ENCODE peak calls at places on chromosomes 3 and 15, in seven cellular contexts. N is left lung, R is GM12865, S is IMR-90, V is GM20000, Y is A549, H is PC-3. W is an unnamed sample.

GRCh38 chr3:51748327-51748726 is 30.7 kb downstream of the IQCF6 start:
- DNase-seq in N (no peak), R (no peak), S (no peak), V (no peak), Y (no peak), H (no peak), W (no peak)

GRCh38 chr3:149005424-149005823 is 14.1 kb downstream of the GYG1 start:
- DNase-seq in N (no peak), R (no peak), S (peak; percentile 72), V (no peak), Y (no peak), H (no peak), W (no peak)

GRCh38 chr3:167651820-167652219 is 1.9 kb downstream of the WDR49 start:
- DNase-seq in N (no peak), R (no peak), S (no peak), V (no peak), Y (no peak), H (no peak), W (no peak)

GRCh38 chr3:127299276-127299675 is 11.4 kb upstream of the PRR20G start:
- DNase-seq in N (no peak), R (no peak), S (no peak), V (no peak), Y (no peak), H (no peak), W (no peak)

GRCh38 chr3:9165441-9165840 is 84.0 kb downstream of the SRGAP3 start:
- DNase-seq in N (no peak), R (no peak), S (no peak), V (no peak), Y (no peak), H (no peak), W (no peak)

GRCh38 chr3:48445277-48445882 is 1.2 kb upstream of the ATRIP start:
- DNase-seq in N (no peak), R (no peak), S (no peak), V (no peak), Y (no peak), H (peak; percentile 38), W (no peak)

GRCh38 chr3:20128378-20128777 is 57.6 kb downstream of the SGO1 start:
- DNase-seq in N (no peak), R (no peak), S (no peak), V (no peak), Y (no peak), H (no peak), W (no peak)

GRCh38 chr15:74817370-74817737 is 4.7 kb downstream of the LMAN1L start:
- DNase-seq in N (no peak), R (peak; percentile 50), S (peak; percentile 16), V (no peak), Y (no peak), H (peak; percentile 75), W (no peak)

GRCh38 chr15:55434989-55435825 is 26.9 kb downstream of the PIERCE2 start:
- DNase-seq in N (no peak), R (peak; percentile 64), S (peak; percentile 64), V (peak; percentile 54), Y (peak; percentile 71), H (peak; percentile 68), W (no peak)

GRCh38 chr3:11282250-11283125 is 10.3 kb downstream of the ATG7 start:
- DNase-seq in N (no peak), R (no peak), S (peak; percentile 59), V (no peak), Y (no peak), H (no peak), W (no peak)

DNA sequence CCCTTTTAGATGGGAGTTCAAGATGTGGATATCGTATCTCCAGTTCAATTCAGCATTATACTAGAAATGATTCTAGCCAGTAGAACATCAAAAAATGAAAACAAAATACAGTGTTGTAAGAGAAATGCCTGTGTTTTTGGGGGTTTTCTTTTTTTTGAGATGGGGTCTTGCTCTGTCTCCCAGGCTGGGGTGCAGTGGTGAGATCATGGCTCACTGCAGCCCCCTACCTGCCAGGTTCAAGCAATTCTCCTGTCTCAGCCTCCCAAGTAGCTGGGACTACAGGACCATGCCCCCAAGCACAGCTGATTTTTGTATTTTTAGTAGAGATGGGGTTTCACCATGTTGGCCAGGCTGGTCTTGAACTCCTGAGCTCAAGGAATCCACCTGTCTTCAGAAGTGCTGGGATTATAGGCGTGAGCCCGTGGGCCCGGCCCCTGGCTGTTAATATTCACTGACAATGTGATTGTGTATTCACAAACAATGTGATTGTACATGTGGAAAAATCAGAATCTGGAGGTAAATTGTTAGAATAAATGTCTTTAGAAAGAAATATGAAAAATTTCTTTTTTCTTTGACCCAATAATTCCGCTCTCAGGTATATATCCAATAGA is 59.0 kb downstream of the ARIH1 start:
- DNase-seq in N (no peak), R (peak; percentile 8), S (no peak), V (no peak), Y (peak; percentile 26), H (no peak), W (peak; percentile 34)
- TF ChIP-seq CTCF in N (peak; percentile 27), R (peak; percentile 28), S (no peak), V (peak; percentile 51), Y (peak; percentile 59), H (peak; percentile 59), W (peak; percentile 28)

GRCh38 chr3:183502782-183503181 is 52.7 kb downstream of the KLHL6 start:
- DNase-seq in N (no peak), R (no peak), S (no peak), V (no peak), Y (peak; percentile 14), H (peak; percentile 52), W (no peak)
- TF ChIP-seq CTCF in N (peak; percentile 13), R (no peak), S (no peak), V (no peak), Y (peak; percentile 38), H (peak; percentile 60), W (no peak)

DNA sequence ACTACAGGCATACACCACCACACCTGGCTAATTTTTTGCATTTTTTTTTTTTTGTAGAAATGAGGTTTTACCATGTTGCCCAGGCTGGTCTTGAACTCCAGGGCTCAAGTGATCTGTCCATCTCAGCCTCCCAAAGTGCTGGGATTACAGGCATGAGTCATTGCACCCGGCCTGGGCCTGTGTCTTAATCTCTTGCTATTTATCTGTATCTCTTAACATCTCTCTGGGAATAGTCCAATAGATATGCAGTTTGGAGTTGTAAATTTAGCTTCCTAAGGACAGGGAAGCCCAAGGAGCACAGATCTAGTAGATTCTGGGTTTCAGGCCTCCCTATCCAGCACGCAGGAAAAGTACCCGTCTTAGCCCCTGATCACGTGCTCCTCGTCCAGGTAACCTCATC is 12.5 kb upstream of the CTDSPL start:
- DNase-seq in N (no peak), R (no peak), S (no peak), V (no peak), Y (no peak), H (no peak), W (no peak)
- TF ChIP-seq CTCF in N (no peak), R (no peak), S (no peak), V (no peak), Y (no peak), H (no peak), W (no peak)

GRCh38 chr15:51833782-51834181 is 4.3 kb downstream of the TMOD3 start:
- DNase-seq in N (no peak), R (no peak), S (peak; percentile 49), V (no peak), Y (no peak), H (peak; percentile 42), W (no peak)

GRCh38 chr15:51830279-51830806 is 890 bp downstream of the TMOD3 start:
- DNase-seq in N (no peak), R (peak; percentile 37), S (peak; percentile 51), V (peak; percentile 33), Y (no peak), H (peak; percentile 36), W (no peak)

GRCh38 chr15:51828621-51829359 is 663 bp upstream of the TMOD3 start:
- DNase-seq in N (no peak), R (no peak), S (peak; percentile 28), V (no peak), Y (peak; percentile 53), H (peak; percentile 88), W (no peak)

GRCh38 chr15:51825701-51826100 is 3.8 kb upstream of the TMOD3 start:
- DNase-seq in N (no peak), R (no peak), S (no peak), V (no peak), Y (no peak), H (peak; percentile 62), W (no peak)

DNA sequence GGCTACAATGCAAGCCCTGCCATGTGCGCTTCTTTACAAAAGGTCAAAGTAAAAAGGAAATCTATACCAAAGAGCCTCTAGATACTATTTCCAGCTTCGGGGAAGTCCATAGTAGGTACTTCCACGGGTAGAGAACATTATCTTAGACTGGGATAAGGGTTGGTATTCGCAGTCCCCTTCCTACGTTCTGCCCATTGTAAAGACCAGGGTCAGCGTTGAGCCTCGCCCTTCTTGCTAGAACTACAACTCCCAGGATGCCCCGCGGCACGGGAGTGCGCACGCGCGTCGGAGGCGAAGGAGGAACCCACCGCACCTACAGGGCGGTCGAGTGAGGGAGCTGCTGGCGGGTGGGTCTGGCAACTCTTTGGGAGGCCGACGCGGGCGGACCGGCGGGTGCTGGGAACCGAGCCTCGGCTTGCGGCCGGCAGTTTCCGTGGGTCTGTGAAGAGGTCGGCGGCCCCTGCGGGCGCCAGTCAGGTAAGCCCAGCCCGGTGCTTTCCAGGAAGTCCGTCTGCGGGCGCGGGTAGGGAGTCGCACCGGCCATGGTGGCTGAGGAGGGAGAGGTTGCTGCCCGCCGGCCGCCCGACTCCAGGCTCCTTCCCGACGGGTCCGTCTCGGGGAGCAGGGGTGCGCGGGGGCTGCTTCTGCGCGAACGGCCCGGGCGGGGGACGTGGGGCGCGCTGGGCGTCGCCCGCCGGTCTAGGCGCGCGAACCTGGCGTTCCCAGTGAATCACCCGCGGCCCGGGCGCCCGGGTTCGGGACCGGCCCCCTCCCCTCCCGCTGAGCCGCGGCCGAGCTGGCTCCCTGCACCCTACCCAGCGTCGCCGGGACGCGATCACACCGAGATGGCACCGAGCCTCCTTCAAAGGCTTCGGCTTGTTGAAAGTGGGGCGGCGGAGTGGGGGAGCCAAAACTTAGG is at the start of gene TMOD3:
- DNase-seq in N (peak; percentile 98), R (peak; percentile 94), S (peak; percentile 87), V (peak; percentile 97), Y (peak; percentile 95), H (peak; percentile 88), W (peak; percentile 92)
- TF ChIP-seq CTCF in N (no peak), R (no peak), S (no peak), V (no peak), Y (no peak), H (no peak), W (no peak)

GRCh38 chr15:78565951-78566774 is 843 bp downstream of the CHRNA5 start:
- DNase-seq in N (no peak), R (peak; percentile 26), S (peak; percentile 3), V (peak; percentile 51), Y (peak; percentile 55), H (peak; percentile 56), W (peak; percentile 5)
- TF ChIP-seq CTCF in N (no peak), R (peak; percentile 9), S (no peak), V (no peak), Y (peak; percentile 7), H (peak; percentile 25), W (no peak)

GRCh38 chr3:22091329-22091728 is 340.3 kb upstream of the ZNF385D start:
- DNase-seq in N (no peak), R (no peak), S (no peak), V (no peak), Y (no peak), H (no peak), W (no peak)

DNA sequence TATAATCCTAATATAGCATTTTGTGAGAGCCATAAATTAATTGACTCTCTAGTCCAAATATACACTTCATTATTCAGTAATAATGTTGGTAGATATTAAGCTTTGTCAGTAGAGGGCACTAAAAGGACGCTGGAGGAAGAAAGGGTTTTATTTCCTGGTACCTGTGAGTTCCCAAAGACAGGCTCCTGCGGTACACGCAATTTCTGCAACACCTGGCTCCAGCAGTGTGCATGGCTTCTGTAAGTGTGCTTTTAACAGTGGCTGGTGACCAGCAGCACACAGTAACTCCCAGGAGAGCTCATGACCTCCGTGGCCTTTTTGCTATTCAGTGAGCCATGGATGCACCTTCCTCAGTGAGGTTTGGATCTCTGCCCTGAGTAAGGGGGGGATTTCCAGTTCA is 338.3 kb upstream of the ZNF385D start:
- DNase-seq in N (no peak), R (peak; percentile 69), S (peak; percentile 1), V (peak; percentile 29), Y (peak; percentile 33), H (peak; percentile 80), W (peak; percentile 1)
- TF ChIP-seq CTCF in N (peak; percentile 47), R (peak; percentile 42), S (peak; percentile 39), V (peak; percentile 18), Y (peak; percentile 43), H (peak; percentile 90), W (peak; percentile 20)

W was measured in activated CD8-positive, alpha-beta T cell treated with anti-CD3 and anti-CD28 coated beads for 36 hours.